ENCODE peak calls at places on chromosomes 13 and 19, in four cellular contexts. M, N, O and K are unnamed samples.

GRCh38 chr19:33382006-33382405 is 8.5 kb downstream of the CEBPG start:
- DNase-seq in M (no peak), N (no peak), O (no peak), K (no peak)

GRCh38 chr19:7288977-7289376 is 5.2 kb downstream of the INSR start:
- DNase-seq in M (no peak), N (no peak), O (no peak), K (no peak)

GRCh38 chr19:6588508-6589345 is 2.2 kb downstream of the CD70 start:
- DNase-seq in M (no peak), N (no peak), O (no peak), K (no peak)

GRCh38 chr13:50358221-50358620 is 343.0 kb downstream of the KCNRG start:
- DNase-seq in M (no peak), N (no peak), O (no peak), K (no peak)

GRCh38 chr13:91346848-91347211 is 657 bp upstream of the MIR17HG start:
- DNase-seq in M (no peak), N (no peak), O (no peak), K (no peak)

GRCh38 chr13:20387441-20387971 is 138.2 kb downstream of the CRYL1 start:
- DNase-seq in M (no peak), N (no peak), O (no peak), K (no peak)

GRCh38 chr13:112055032-112055416 is 11.9 kb upstream of the SOX1 start:
- DNase-seq in M (no peak), N (no peak), O (no peak), K (no peak)

GRCh38 chr19:17615889-17616685 is 60.6 kb downstream of the COLGALT1 start:
- DNase-seq in M (no peak), N (no peak), O (no peak), K (no peak)

GRCh38 chr19:8302734-8303133 is 5.4 kb downstream of the CD320 start:
- DNase-seq in M (no peak), N (no peak), O (no peak), K (no peak)
- H3K4me3 ChIP-seq in M (no peak), N (no peak), O (no peak), K (no peak)

GRCh38 chr19:574658-575526 is 2.5 kb downstream of the BSG start:
- DNase-seq in M (no peak), N (no peak), O (no peak), K (no peak)
- H3K4me3 ChIP-seq in M (peak), N (peak), O (peak), K (peak)

GRCh38 chr13:77338329-77338728 is 11.4 kb upstream of the MYCBP2 start:
- DNase-seq in M (no peak), N (no peak), O (no peak), K (no peak)

GRCh38 chr13:77343841-77344240 is 16.9 kb upstream of the MYCBP2 start:
- DNase-seq in M (no peak), N (no peak), O (no peak), K (no peak)

GRCh38 chr13:77339408-77339807 is 12.5 kb upstream of the MYCBP2 start:
- DNase-seq in M (no peak), N (no peak), O (no peak), K (no peak)

GRCh38 chr13:77337159-77337558 is 10.3 kb upstream of the MYCBP2 start:
- DNase-seq in M (no peak), N (no peak), O (no peak), K (no peak)

GRCh38 chr13:77338961-77339401 is 12.1 kb upstream of the MYCBP2 start:
- DNase-seq in M (no peak), N (no peak), O (no peak), K (no peak)
- H3K4me3 ChIP-seq in M (no peak), N (no peak), O (no peak), K (no peak)

GRCh38 chr19:13987101-13987890 is 18.8 kb downstream of the RFX1 start:
- DNase-seq in M (no peak), N (no peak), O (no peak), K (no peak)
- H3K4me3 ChIP-seq in M (no peak), N (no peak), O (no peak), K (no peak)

DNA sequence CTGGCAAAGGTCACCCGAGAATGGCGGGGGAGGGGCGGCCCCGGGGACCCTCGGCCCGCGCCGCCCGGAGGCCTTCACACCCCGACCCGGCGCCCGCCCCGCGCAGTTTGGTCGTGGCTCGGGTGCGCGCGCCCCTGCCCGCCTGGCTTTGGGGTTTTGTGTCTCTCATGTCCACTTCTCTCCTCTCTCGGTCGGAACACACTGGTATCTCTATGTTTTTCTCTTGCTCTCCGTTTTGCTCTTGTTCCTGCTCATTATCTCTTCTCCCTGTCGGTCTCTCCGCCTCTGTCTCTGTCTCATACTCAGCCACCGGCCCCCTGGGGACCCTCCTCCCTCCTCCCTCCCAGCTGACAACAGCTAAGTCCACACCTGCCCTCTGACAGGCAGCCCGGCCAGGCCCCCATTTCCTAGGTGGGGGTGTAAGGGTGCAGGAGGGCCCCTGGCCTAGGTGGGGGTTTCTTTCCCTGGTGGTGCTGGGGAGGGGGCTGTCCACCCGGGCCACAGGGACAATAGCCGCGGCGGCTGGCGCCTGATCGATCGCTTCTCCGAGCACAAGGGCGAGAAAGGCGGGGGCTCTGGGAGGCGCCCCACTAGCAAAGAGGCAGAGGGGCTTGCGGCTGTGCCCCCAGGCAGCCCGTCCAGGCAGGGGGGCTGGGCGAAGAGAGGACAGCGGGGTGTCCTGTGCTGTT is 2.3 kb downstream of the ONECUT3 start:
- DNase-seq in M (no peak), N (no peak), O (no peak), K (no peak)
- H3K4me3 ChIP-seq in M (no peak), N (no peak), O (no peak), K (no peak)

GRCh38 chr19:2719910-2720776 is 1.0 kb downstream of the DIRAS1 start:
- DNase-seq in M (peak), N (no peak), O (no peak), K (no peak)
- H3K4me3 ChIP-seq in M (peak), N (peak), O (peak), K (peak)